ENCODE peak calls at places on chromosomes 16 and 17, in five cellular contexts. M, W, H, C and V are unnamed samples. For H3K4me1 and H3K9me3, the result is how much of the 10 kb centered on the place peaks cover.

GRCh38 chr16:1105888-1106620 is 10.0 kb upstream of the C1QTNF8 start:
- DNase-seq in C (peak), H (no peak), W (peak), M (no peak), V (peak)

GRCh38 chr16:3007957-3008748 is 4.6 kb upstream of the CLDN9 start:
- DNase-seq in W (peak), M (no peak), C (peak), H (no peak), V (no peak)

GRCh38 chr16:15055141-15056053 is 477 bp downstream of the NTAN1 start:
- DNase-seq in H (no peak), M (peak), W (no peak), C (no peak), V (no peak)

GRCh38 chr16:58393138-58393504 is 850 bp downstream of the GINS3 start:
- DNase-seq in C (no peak), H (no peak), M (no peak), W (no peak), V (peak)

GRCh38 chr17:559699-560378 is 154.8 kb downstream of the VPS53 start:
- DNase-seq in H (peak), M (peak), W (peak), C (no peak), V (no peak)

GRCh38 chr17:74297941-74298340 is 23.9 kb downstream of the DNAI2 start:
- DNase-seq in M (no peak), W (no peak), C (no peak), H (no peak), V (no peak)

GRCh38 chr16:24800586-24800985 is 45.2 kb upstream of the SLC5A11 start:
- DNase-seq in W (no peak), M (no peak), C (no peak), H (no peak), V (no peak)

GRCh38 chr17:72416054-72416691 is 295.4 kb downstream of the SOX9 start:
- DNase-seq in W (no peak), C (no peak), M (no peak), H (no peak), V (peak)

GRCh38 chr17:4104506-4104905 is 38.3 kb downstream of the ZZEF1 start:
- DNase-seq in W (no peak), C (no peak), H (no peak), M (no peak), V (no peak)

GRCh38 chr17:83116783-83117555 is 37.6 kb downstream of the METRNL start:
- DNase-seq in H (no peak), W (no peak), C (no peak), M (no peak), V (no peak)

GRCh38 chr16:71514476-71514875 is 11.8 kb upstream of the CHST4 start:
- DNase-seq in W (no peak), H (no peak), M (no peak), C (no peak), V (no peak)

GRCh38 chr16:84463221-84463620 is 41.2 kb downstream of the MEAK7 start:
- DNase-seq in M (no peak), H (no peak), C (peak), W (no peak), V (no peak)

GRCh38 chr17:17972952-17973254 is 241 bp downstream of the DRC3 start:
- DNase-seq in W (no peak), M (no peak), C (no peak), H (no peak), V (no peak)

GRCh38 chr17:78449983-78450382 is 71.5 kb downstream of the PGS1 start:
- DNase-seq in W (no peak), H (no peak), C (no peak), M (no peak), V (no peak)

GRCh38 chr16:50878966-50879615 is 137.2 kb downstream of the CYLD start:
- DNase-seq in W (no peak), H (no peak), M (no peak), C (no peak), V (no peak)

GRCh38 chr17:73103661-73104335 is 11.3 kb upstream of the SLC39A11 start:
- DNase-seq in M (no peak), H (no peak), C (no peak), W (no peak), V (no peak)

GRCh38 chr17:77425791-77426641 is 285.2 kb downstream of the SEC14L1 start:
- DNase-seq in W (no peak), M (peak), C (no peak), H (no peak), V (peak)

GRCh38 chr16:57258910-57259475 is 13.9 kb downstream of the ARL2BP start:
- DNase-seq in C (peak), M (no peak), W (no peak), H (no peak), V (no peak)

GRCh38 chr17:82548681-82549303 is 29.3 kb downstream of the FOXK2 start:
- DNase-seq in W (peak), C (no peak), H (no peak), M (peak), V (peak)

GRCh38 chr16:79188115-79188779 is 412.3 kb downstream of the MAF start:
- DNase-seq in C (no peak), M (no peak), W (no peak), H (no peak), V (no peak)

GRCh38 chr17:1030684-1031557 is 34.0 kb downstream of the TIMM22 start:
- DNase-seq in W (peak), H (no peak), M (peak), C (no peak), V (no peak)

GRCh38 chr16:83271123-83271522 is 536.7 kb upstream of the HSBP1 start:
- DNase-seq in H (no peak), W (no peak), C (no peak), M (no peak), V (no peak)

GRCh38 chr16:2009302-2009711 is 314 bp downstream of the ZNF598 start:
- DNase-seq in H (no peak), W (peak), C (no peak), M (no peak), V (no peak)

GRCh38 chr17:802481-802880 is 20.3 kb downstream of the MRM3 start:
- DNase-seq in C (no peak), H (no peak), W (no peak), M (no peak), V (no peak)

GRCh38 chr17:38877130-38877851 is 7.4 kb downstream of the LASP1 start:
- DNase-seq in M (no peak), H (no peak), C (no peak), W (no peak), V (no peak)

GRCh38 chr16:350203-350602 is 2.3 kb downstream of the AXIN1 start:
- DNase-seq in W (no peak), C (no peak), M (no peak), H (no peak), V (no peak)

GRCh38 chr17:6480325-6480675 is 36.0 kb downstream of the PIMREG start:
- DNase-seq in M (no peak), H (no peak), C (no peak), W (no peak), V (no peak)

GRCh38 chr17:35597604-35598003 is 10.5 kb downstream of the AP2B1 start:
- DNase-seq in W (no peak), M (no peak), H (no peak), C (no peak), V (no peak)

GRCh38 chr17:81019563-81020442 is 15.1 kb upstream of the BAIAP2 start:
- DNase-seq in C (peak), M (no peak), H (no peak), W (no peak), V (no peak)

GRCh38 chr17:51814521-51814920 is 344.0 kb downstream of the CA10 start:
- DNase-seq in H (no peak), C (no peak), W (no peak), M (no peak), V (no peak)

GRCh38 chr16:17270683-17271109 is 200.1 kb downstream of the XYLT1 start:
- DNase-seq in C (no peak), W (no peak), H (no peak), M (no peak), V (peak)

GRCh38 chr16:17518441-17518840 is 47.7 kb upstream of the XYLT1 start:
- DNase-seq in H (no peak), C (no peak), W (no peak), M (no peak), V (no peak)

GRCh38 chr16:87581867-87582220 is 20.5 kb upstream of the JPH3 start:
- DNase-seq in C (no peak), H (peak), M (peak), W (peak), V (peak)

GRCh38 chr17:28686296-28686695 is 24.3 kb downstream of the SUPT6H start:
- DNase-seq in C (no peak), M (no peak), W (no peak), H (no peak), V (no peak)

GRCh38 chr16:4328580-4329353 is 12.9 kb downstream of the GLIS2 start:
- DNase-seq in M (no peak), C (peak), W (peak), H (no peak), V (peak)

GRCh38 chr16:4324871-4325740 is 9.2 kb downstream of the GLIS2 start:
- DNase-seq in M (no peak), C (no peak), W (no peak), H (no peak), V (no peak)

GRCh38 chr16:4327782-4328579 is 12.1 kb downstream of the GLIS2 start:
- DNase-seq in H (no peak), W (peak), C (peak), M (peak), V (peak)

GRCh38 chr16:4329354-4329775 is 13.5 kb downstream of the GLIS2 start:
- DNase-seq in M (no peak), C (peak), H (no peak), W (no peak), V (no peak)

DNA sequence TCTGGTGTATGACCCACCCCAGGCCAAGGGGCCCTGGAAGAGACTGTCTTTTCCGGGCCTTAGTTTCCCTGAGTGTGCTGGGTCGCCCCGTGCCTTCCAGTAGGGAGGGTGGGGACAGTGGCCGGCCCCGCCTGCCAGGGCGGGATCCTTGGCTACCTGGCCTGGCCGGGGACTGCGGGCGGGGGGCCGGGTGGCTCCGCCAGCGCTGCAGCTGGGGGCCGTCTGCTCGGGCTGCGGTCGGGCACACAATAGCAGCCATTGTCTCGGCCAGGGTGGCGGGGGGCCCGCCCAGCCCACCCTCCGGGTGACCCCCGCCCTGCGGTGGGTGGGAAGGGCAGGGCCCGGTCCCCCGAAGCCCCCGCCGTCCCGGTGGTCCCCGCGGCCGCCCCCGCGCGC is 11.5 kb downstream of the GLIS2 start:
- DNase-seq in H (no peak), W (no peak), M (no peak), C (no peak), V (no peak)
- H3K4me1 ChIP-seq in H (half or more), W (half or more), M (under half), C (half or more), V (under half)

GRCh38 chr16:10408824-10409381 is 23.0 kb downstream of the ATF7IP2 start:
- DNase-seq in H (no peak), W (no peak), C (no peak), M (no peak), V (no peak)

GRCh38 chr16:10410469-10410868 is 24.6 kb downstream of the ATF7IP2 start:
- DNase-seq in H (no peak), C (no peak), W (no peak), M (no peak), V (no peak)

GRCh38 chr16:10412935-10413601 is 27.2 kb downstream of the ATF7IP2 start:
- DNase-seq in W (no peak), C (no peak), H (no peak), M (no peak), V (no peak)
- H3K9me3 ChIP-seq in W (half or more), C (half or more), H (half or more), M (under half), V (under half)

GRCh38 chr17:9022553-9023388 is 1.5 kb downstream of the NTN1 start:
- DNase-seq in W (peak), H (no peak), C (no peak), M (no peak), V (no peak)

GRCh38 chr17:9021158-9021984 is at the start of gene NTN1:
- DNase-seq in H (no peak), W (peak), M (no peak), C (peak), V (peak)

GRCh38 chr17:9021985-9022552 is 759 bp downstream of the NTN1 start:
- DNase-seq in H (no peak), M (no peak), C (peak), W (peak), V (no peak)

GRCh38 chr17:9024497-9024896 is 3.2 kb downstream of the NTN1 start:
- DNase-seq in M (no peak), H (no peak), C (no peak), W (no peak), V (no peak)

GRCh38 chr17:9023389-9024210 is 2.3 kb downstream of the NTN1 start:
- DNase-seq in W (no peak), H (no peak), M (no peak), C (no peak), V (no peak)
- H3K4me3 ChIP-seq in W (peak), H (peak), M (no peak), C (peak), V (no peak)

DNA sequence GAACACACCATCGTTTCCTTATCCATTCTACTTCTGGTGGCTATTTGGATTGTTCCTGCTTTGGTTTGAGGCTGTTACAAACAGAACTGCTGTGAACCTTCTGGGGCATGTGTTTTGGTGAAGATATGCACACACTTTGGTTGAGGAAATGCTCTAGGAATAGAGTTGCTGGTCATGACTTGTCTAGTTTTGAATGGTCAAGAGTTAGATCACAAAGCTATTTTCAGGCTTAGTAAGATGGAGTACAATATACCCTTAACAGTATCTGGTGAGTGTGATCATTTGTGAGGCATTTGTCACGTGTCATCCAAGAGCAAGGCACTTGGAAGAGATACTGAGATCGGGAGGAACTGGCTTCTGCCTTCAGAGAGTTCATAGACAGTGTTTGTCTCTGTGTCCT is 47.0 kb upstream of the CACNG5 start:
- DNase-seq in H (no peak), M (no peak), W (no peak), C (no peak), V (no peak)
- H3K4me1 ChIP-seq in H (under half), M (under half), W (under half), C (under half), V (under half)

DNA sequence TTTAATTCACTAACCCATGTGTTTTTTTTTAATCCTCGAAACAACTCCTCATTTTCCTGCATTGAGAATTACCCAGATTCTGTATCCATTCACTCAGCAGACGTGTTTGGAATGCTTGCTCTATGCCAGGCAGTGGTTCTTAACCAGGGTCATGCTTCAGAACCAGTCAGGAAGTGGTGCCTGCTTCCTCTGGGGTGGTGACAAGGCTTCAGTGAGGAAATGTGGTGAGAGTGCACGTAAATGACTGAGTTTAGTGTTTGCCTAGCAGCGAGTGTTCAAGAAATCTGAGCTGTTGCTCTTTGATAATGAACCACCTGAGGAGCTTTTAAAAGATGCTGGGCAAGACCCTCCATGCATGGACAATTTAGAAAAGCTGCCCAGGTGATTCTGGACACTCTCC is 9.9 kb downstream of the ZFP90 start:
- DNase-seq in W (no peak), M (no peak), C (no peak), H (no peak), V (no peak)
- H3K9me3 ChIP-seq in W (half or more), M (under half), C (under half), H (half or more), V (under half)